ENCODE peak calls at places on chromosome 15, in five cellular contexts. One of them, this sample, is unnamed.

GRCh38 chr15:31202953-31203352 is 101.4 kb upstream of the TRPM1 start:
- DNase-seq in WERI-Rb-1: no peak
- DNase-seq in left ventricle myocardium inferior: no peak
- DNase-seq in OCI-LY7: peak; percentile 80
- DNase-seq in pancreas: no peak
- DNase-seq in this sample: no peak

GRCh38 chr15:51759557-51760070 is 8.2 kb downstream of the TMOD2 start:
- DNase-seq in WERI-Rb-1: peak; percentile 16
- DNase-seq in left ventricle myocardium inferior: peak; percentile 50
- DNase-seq in OCI-LY7: no peak
- DNase-seq in pancreas: no peak
- DNase-seq in this sample: no peak

GRCh38 chr15:89419370-89419984 is 76.9 kb downstream of the RHCG start:
- DNase-seq in WERI-Rb-1: no peak
- DNase-seq in left ventricle myocardium inferior: peak; percentile 40
- DNase-seq in OCI-LY7: peak; percentile 14
- DNase-seq in pancreas: peak; percentile 72
- DNase-seq in this sample: no peak

GRCh38 chr15:70584838-70585706 is 178.3 kb downstream of the UACA start:
- DNase-seq in WERI-Rb-1: peak; percentile 43
- DNase-seq in left ventricle myocardium inferior: no peak
- DNase-seq in OCI-LY7: no peak
- DNase-seq in pancreas: no peak
- DNase-seq in this sample: no peak

GRCh38 chr15:90190606-90191343 is 10.4 kb upstream of the SEMA4B start:
- DNase-seq in WERI-Rb-1: no peak
- DNase-seq in left ventricle myocardium inferior: no peak
- DNase-seq in OCI-LY7: peak; percentile 80
- DNase-seq in pancreas: no peak
- DNase-seq in this sample: no peak

GRCh38 chr15:88624156-88624970 is 3.2 kb downstream of the AEN start:
- DNase-seq in WERI-Rb-1: no peak
- DNase-seq in left ventricle myocardium inferior: no peak
- DNase-seq in OCI-LY7: peak; percentile 85
- DNase-seq in pancreas: no peak
- DNase-seq in this sample: no peak

GRCh38 chr15:95698971-95699370 is 631.5 kb upstream of the NR2F2 start:
- DNase-seq in WERI-Rb-1: no peak
- DNase-seq in left ventricle myocardium inferior: no peak
- DNase-seq in OCI-LY7: no peak
- DNase-seq in pancreas: no peak
- DNase-seq in this sample: no peak

GRCh38 chr15:84911879-84912660 is 27.6 kb downstream of the SLC28A1 start:
- DNase-seq in WERI-Rb-1: no peak
- DNase-seq in left ventricle myocardium inferior: peak; percentile 90
- DNase-seq in OCI-LY7: no peak
- DNase-seq in pancreas: peak; percentile 74
- DNase-seq in this sample: peak; percentile 15

GRCh38 chr15:78642341-78642740 is 1.3 kb upstream of the CHRNB4 start:
- DNase-seq in WERI-Rb-1: no peak
- DNase-seq in left ventricle myocardium inferior: no peak
- DNase-seq in OCI-LY7: no peak
- DNase-seq in pancreas: no peak
- DNase-seq in this sample: no peak

GRCh38 chr15:63892794-63893441 is 59.2 kb upstream of the HERC1 start:
- DNase-seq in WERI-Rb-1: no peak
- DNase-seq in left ventricle myocardium inferior: no peak
- DNase-seq in OCI-LY7: no peak
- DNase-seq in pancreas: no peak
- DNase-seq in this sample: no peak

GRCh38 chr15:56215769-56216168 is 27.9 kb downstream of the RFX7 start:
- DNase-seq in WERI-Rb-1: no peak
- DNase-seq in left ventricle myocardium inferior: no peak
- DNase-seq in OCI-LY7: no peak
- DNase-seq in pancreas: no peak
- DNase-seq in this sample: no peak

GRCh38 chr15:46442196-46442595 is 807.4 kb downstream of the SQOR start:
- DNase-seq in WERI-Rb-1: no peak
- DNase-seq in left ventricle myocardium inferior: no peak
- DNase-seq in OCI-LY7: no peak
- DNase-seq in pancreas: no peak
- DNase-seq in this sample: no peak

DNA sequence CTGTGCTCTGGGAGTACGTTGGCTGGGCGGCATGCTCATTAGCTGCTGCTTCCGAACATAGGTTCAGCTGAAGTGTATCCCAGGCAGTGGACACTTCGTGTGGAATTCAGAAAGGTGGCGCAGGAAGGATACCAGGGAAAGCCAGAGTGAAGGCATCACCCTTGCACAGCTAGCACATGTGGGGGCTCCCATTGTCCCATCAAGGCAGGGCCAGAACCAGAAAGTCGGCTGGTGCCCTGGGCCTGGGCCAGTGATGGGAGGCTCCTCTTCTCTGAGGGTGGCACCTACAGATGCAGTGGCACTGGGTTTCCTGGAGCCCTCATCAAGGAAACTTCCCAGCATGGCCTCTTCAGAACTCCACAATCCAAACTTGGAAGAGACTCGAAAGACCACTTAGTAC is 56.6 kb downstream of the PGPEP1L start:
- DNase-seq in WERI-Rb-1: no peak
- DNase-seq in left ventricle myocardium inferior: no peak
- DNase-seq in OCI-LY7: no peak
- DNase-seq in pancreas: no peak
- DNase-seq in this sample: no peak
- H3K27ac ChIP-seq in WERI-Rb-1: no peak overlapping the region
- H3K27ac ChIP-seq in left ventricle myocardium inferior: no peak overlapping the region
- H3K27ac ChIP-seq in OCI-LY7: no peak overlapping the region
- H3K27ac ChIP-seq in pancreas: no peak overlapping the region
- H3K27ac ChIP-seq in this sample: no peak overlapping the region

GRCh38 chr15:40285151-40285898 is 2.5 kb upstream of the ANKRD63 start:
- DNase-seq in WERI-Rb-1: no peak
- DNase-seq in left ventricle myocardium inferior: no peak
- DNase-seq in OCI-LY7: no peak
- DNase-seq in pancreas: no peak
- DNase-seq in this sample: no peak
- H3K27ac ChIP-seq in WERI-Rb-1: no peak overlapping the region
- H3K27ac ChIP-seq in left ventricle myocardium inferior: peak overlapping the region; percentile 62
- H3K27ac ChIP-seq in OCI-LY7: no peak overlapping the region
- H3K27ac ChIP-seq in pancreas: no peak overlapping the region
- H3K27ac ChIP-seq in this sample: peak overlapping the region; percentile 86

GRCh38 chr15:79674124-79674465 is 222.7 kb downstream of the MTHFS start:
- DNase-seq in WERI-Rb-1: peak; percentile 11
- DNase-seq in left ventricle myocardium inferior: no peak
- DNase-seq in OCI-LY7: no peak
- DNase-seq in pancreas: no peak
- DNase-seq in this sample: no peak
- H3K27ac ChIP-seq in WERI-Rb-1: peak overlapping the region; percentile 36
- H3K27ac ChIP-seq in left ventricle myocardium inferior: no peak overlapping the region
- H3K27ac ChIP-seq in OCI-LY7: no peak overlapping the region
- H3K27ac ChIP-seq in pancreas: no peak overlapping the region
- H3K27ac ChIP-seq in this sample: no peak overlapping the region

GRCh38 chr15:71749500-71749899 is 60.9 kb upstream of the NR2E3 start:
- DNase-seq in WERI-Rb-1: no peak
- DNase-seq in left ventricle myocardium inferior: no peak
- DNase-seq in OCI-LY7: no peak
- DNase-seq in pancreas: no peak
- DNase-seq in this sample: no peak

GRCh38 chr15:71743861-71744382 is 66.4 kb upstream of the NR2E3 start:
- DNase-seq in WERI-Rb-1: peak; percentile 64
- DNase-seq in left ventricle myocardium inferior: no peak
- DNase-seq in OCI-LY7: peak; percentile 71
- DNase-seq in pancreas: no peak
- DNase-seq in this sample: no peak

GRCh38 chr15:71748327-71748726 is 62.0 kb upstream of the NR2E3 start:
- DNase-seq in WERI-Rb-1: no peak
- DNase-seq in left ventricle myocardium inferior: no peak
- DNase-seq in OCI-LY7: no peak
- DNase-seq in pancreas: no peak
- DNase-seq in this sample: no peak

GRCh38 chr15:71746719-71747118 is 63.6 kb upstream of the NR2E3 start:
- DNase-seq in WERI-Rb-1: no peak
- DNase-seq in left ventricle myocardium inferior: no peak
- DNase-seq in OCI-LY7: no peak
- DNase-seq in pancreas: no peak
- DNase-seq in this sample: no peak

DNA sequence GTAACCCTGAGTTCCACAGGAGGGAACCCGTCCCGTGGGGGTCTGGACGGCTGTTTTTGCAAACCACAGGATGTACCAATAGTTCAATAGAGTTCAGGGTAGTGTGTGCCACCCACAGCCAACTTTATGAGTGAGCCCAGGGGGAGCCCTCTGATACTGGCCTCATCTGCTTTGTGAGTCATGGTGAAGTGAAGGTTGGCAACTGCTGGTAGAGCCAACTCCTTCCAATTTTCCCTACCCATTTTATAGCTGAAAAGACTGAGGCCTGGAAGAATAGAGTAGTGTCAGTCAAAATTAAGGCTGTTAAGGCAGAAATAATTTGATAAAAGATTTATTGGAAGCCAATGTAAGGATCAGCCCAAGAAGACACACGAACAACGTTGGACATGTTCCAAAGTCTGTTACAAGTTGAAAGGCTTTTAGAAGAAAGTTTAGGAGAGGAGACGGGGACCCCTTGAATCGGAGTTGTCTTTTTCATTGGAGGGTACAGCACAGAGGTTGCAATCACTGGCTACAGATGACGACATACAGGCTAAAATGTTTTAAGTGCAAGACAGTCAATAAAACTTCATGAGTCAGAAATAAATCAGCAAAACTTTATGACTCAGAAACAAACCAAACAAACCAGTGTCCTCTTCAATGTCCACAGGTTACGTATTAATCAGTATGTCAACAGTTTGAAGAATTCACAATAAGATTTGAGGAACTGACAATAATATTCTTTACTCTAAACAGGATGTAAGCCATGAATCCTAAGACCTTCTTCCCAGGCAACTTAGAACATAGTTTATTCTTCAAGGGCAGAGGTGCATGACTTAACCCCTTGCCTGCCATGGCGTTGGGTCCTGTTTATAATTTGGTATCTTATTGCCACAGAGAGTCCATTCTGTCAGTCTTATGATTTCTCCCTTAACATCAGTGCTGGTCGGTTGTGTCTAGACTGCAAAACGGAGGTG is 62.9 kb upstream of the NR2E3 start:
- DNase-seq in WERI-Rb-1: no peak
- DNase-seq in left ventricle myocardium inferior: no peak
- DNase-seq in OCI-LY7: no peak
- DNase-seq in pancreas: no peak
- DNase-seq in this sample: no peak
- H3K27ac ChIP-seq in WERI-Rb-1: no peak overlapping the region
- H3K27ac ChIP-seq in left ventricle myocardium inferior: no peak overlapping the region
- H3K27ac ChIP-seq in OCI-LY7: no peak overlapping the region
- H3K27ac ChIP-seq in pancreas: no peak overlapping the region
- H3K27ac ChIP-seq in this sample: no peak overlapping the region

GRCh38 chr15:43402255-43402654 is 31.4 kb downstream of the TUBGCP4 start:
- DNase-seq in WERI-Rb-1: no peak
- DNase-seq in left ventricle myocardium inferior: no peak
- DNase-seq in OCI-LY7: no peak
- DNase-seq in pancreas: no peak
- DNase-seq in this sample: no peak
- H3K27ac ChIP-seq in WERI-Rb-1: no peak overlapping the region
- H3K27ac ChIP-seq in left ventricle myocardium inferior: no peak overlapping the region
- H3K27ac ChIP-seq in OCI-LY7: no peak overlapping the region
- H3K27ac ChIP-seq in pancreas: no peak overlapping the region
- H3K27ac ChIP-seq in this sample: no peak overlapping the region

DNA sequence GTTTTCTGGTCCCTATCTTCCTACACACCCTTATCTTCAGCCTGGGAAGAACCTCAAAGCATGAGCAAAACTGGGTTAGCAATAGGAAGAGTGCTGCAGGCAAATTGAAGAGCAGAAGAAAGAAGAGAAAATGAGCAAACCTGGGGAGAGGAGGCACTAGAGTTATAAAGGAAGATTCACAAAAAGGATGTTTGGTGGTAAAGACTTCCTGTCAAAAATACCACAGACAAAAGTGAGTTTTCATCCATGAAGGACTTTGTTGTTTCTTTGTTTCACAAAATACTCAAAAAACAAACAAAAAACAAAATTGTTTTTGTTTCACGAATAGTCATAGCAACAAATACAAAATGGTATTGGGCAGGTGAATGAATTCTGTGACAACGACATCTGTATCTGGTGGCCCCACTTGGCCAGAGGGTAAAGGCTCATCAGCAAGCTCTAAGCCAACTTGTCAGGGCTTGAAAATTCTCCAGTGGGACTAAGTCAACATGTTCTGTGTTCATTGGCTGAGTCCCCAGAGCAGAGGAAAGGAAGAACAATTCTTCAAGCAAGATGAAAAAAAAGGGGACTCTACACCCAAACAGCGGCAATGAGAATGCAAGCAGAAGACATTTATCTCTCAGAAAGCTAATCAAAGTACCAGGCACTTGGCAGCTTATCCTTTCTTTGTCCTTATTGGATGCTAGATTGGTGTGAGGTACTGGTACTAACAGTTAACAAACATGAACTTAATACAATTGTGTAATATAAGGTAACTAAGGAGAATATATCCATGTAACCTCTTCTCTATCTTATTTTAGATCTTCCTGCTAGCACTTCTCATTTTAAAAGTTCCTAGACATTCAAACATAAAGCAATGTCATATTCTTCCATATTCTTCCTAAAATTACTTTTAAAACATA is 9.7 kb downstream of the ATP8B4 start:
- DNase-seq in WERI-Rb-1: no peak
- DNase-seq in left ventricle myocardium inferior: no peak
- DNase-seq in OCI-LY7: no peak
- DNase-seq in pancreas: no peak
- DNase-seq in this sample: no peak
- H3K27ac ChIP-seq in WERI-Rb-1: no peak overlapping the region
- H3K27ac ChIP-seq in left ventricle myocardium inferior: peak overlapping the region; percentile 39
- H3K27ac ChIP-seq in OCI-LY7: no peak overlapping the region
- H3K27ac ChIP-seq in pancreas: no peak overlapping the region
- H3K27ac ChIP-seq in this sample: peak overlapping the region; percentile 24

GRCh38 chr15:48143856-48144255 is 23.1 kb downstream of the SLC24A5 start:
- DNase-seq in WERI-Rb-1: no peak
- DNase-seq in left ventricle myocardium inferior: no peak
- DNase-seq in OCI-LY7: no peak
- DNase-seq in pancreas: no peak
- DNase-seq in this sample: no peak
- H3K27ac ChIP-seq in WERI-Rb-1: no peak overlapping the region
- H3K27ac ChIP-seq in left ventricle myocardium inferior: peak overlapping the region; percentile 21
- H3K27ac ChIP-seq in OCI-LY7: no peak overlapping the region
- H3K27ac ChIP-seq in pancreas: no peak overlapping the region
- H3K27ac ChIP-seq in this sample: no peak overlapping the region

GRCh38 chr15:57596301-57596855 is 4.7 kb downstream of the MYZAP start:
- DNase-seq in WERI-Rb-1: no peak
- DNase-seq in left ventricle myocardium inferior: no peak
- DNase-seq in OCI-LY7: no peak
- DNase-seq in pancreas: no peak
- DNase-seq in this sample: no peak
- H3K27ac ChIP-seq in WERI-Rb-1: no peak overlapping the region
- H3K27ac ChIP-seq in left ventricle myocardium inferior: peak overlapping the region; percentile 95
- H3K27ac ChIP-seq in OCI-LY7: no peak overlapping the region
- H3K27ac ChIP-seq in pancreas: peak overlapping the region; percentile 56
- H3K27ac ChIP-seq in this sample: no peak overlapping the region

GRCh38 chr15:48423342-48423741 is 92.1 kb downstream of the DUT start:
- DNase-seq in WERI-Rb-1: no peak
- DNase-seq in left ventricle myocardium inferior: no peak
- DNase-seq in OCI-LY7: no peak
- DNase-seq in pancreas: no peak
- DNase-seq in this sample: no peak
- H3K27ac ChIP-seq in WERI-Rb-1: no peak overlapping the region
- H3K27ac ChIP-seq in left ventricle myocardium inferior: no peak overlapping the region
- H3K27ac ChIP-seq in OCI-LY7: no peak overlapping the region
- H3K27ac ChIP-seq in pancreas: no peak overlapping the region
- H3K27ac ChIP-seq in this sample: no peak overlapping the region

This sample was measured in caudate nucleus.